ENCODE peak calls at places on chromosomes 6 and 20, in six cellular contexts. Q, D, R, S, V and A are unnamed samples.
A peak's percentile ranks its signal among the peaks of the same experiment; 100 is the strongest.

GRCh38 chr6:154223296-154223695 is 133.3 kb downstream of the IPCEF1 start:
- DNase-seq in Q (no peak), D (no peak), R (no peak), S (no peak), V (no peak), A (no peak)

GRCh38 chr6:111871725-111872520 is 1.3 kb downstream of the FYN start:
- DNase-seq in Q (peak; percentile 33), D (peak; percentile 24), R (peak; percentile 32), S (peak; percentile 70), V (peak; percentile 19), A (peak; percentile 25)

GRCh38 chr20:60206259-60206658 is 248.0 kb downstream of the CDH26 start:
- DNase-seq in Q (peak; percentile 60), D (no peak), R (peak; percentile 52), S (peak; percentile 49), V (peak; percentile 37), A (peak; percentile 1)

GRCh38 chr6:21157186-21157929 is 436.2 kb upstream of the SOX4 start:
- DNase-seq in Q (peak; percentile 9), D (no peak), R (no peak), S (no peak), V (no peak), A (no peak)

GRCh38 chr6:9040718-9041117 is 605.4 kb upstream of the SLC35B3 start:
- DNase-seq in Q (no peak), D (no peak), R (no peak), S (no peak), V (no peak), A (no peak)

GRCh38 chr6:108616544-108616943 is 55.8 kb downstream of the FOXO3 start:
- DNase-seq in Q (no peak), D (peak; percentile 39), R (peak; percentile 40), S (no peak), V (peak; percentile 59), A (peak; percentile 66)

GRCh38 chr6:158707120-158707519 is 57.3 kb downstream of the SYTL3 start:
- DNase-seq in Q (peak; percentile 83), D (peak; percentile 40), R (peak; percentile 36), S (no peak), V (peak; percentile 71), A (peak; percentile 55)

GRCh38 chr20:25077610-25078169 is 4.3 kb downstream of the VSX1 start:
- DNase-seq in Q (no peak), D (peak; percentile 29), R (peak; percentile 33), S (peak; percentile 72), V (peak; percentile 53), A (peak; percentile 39)

GRCh38 chr20:63405102-63405730 is 44.1 kb upstream of the CHRNA4 start:
- DNase-seq in Q (no peak), D (no peak), R (no peak), S (no peak), V (no peak), A (no peak)

GRCh38 chr6:144471986-144472385 is 186.9 kb downstream of the UTRN start:
- DNase-seq in Q (no peak), D (no peak), R (peak; percentile 29), S (no peak), V (peak; percentile 25), A (no peak)

GRCh38 chr6:158131926-158132325 is 36.1 kb downstream of the SERAC1 start:
- DNase-seq in Q (peak; percentile 35), D (no peak), R (no peak), S (peak; percentile 38), V (peak; percentile 59), A (peak; percentile 39)

GRCh38 chr6:16472349-16473069 is 234.1 kb downstream of the GMPR start:
- DNase-seq in Q (no peak), D (peak; percentile 38), R (peak; percentile 42), S (no peak), V (peak; percentile 76), A (peak; percentile 48)

GRCh38 chr6:107666084-107666981 is 157.8 kb downstream of the SCML4 start:
- DNase-seq in Q (peak; percentile 53), D (no peak), R (no peak), S (no peak), V (peak; percentile 78), A (peak; percentile 50)

GRCh38 chr6:142764306-142764705 is 180.7 kb downstream of the HIVEP2 start:
- DNase-seq in Q (no peak), D (no peak), R (peak; percentile 63), S (no peak), V (peak; percentile 9), A (no peak)

GRCh38 chr20:1509237-1509636 is 18.0 kb upstream of the SIRPB2 start:
- DNase-seq in Q (peak; percentile 33), D (no peak), R (peak; percentile 46), S (peak; percentile 45), V (peak; percentile 61), A (peak; percentile 56)

GRCh38 chr20:57040924-57041323 is 225.5 kb downstream of the BMP7 start:
- DNase-seq in Q (peak; percentile 62), D (peak; percentile 77), R (peak; percentile 75), S (no peak), V (peak; percentile 73), A (no peak)

GRCh38 chr6:24547243-24547642 is 52.5 kb downstream of the ALDH5A1 start:
- DNase-seq in Q (peak; percentile 37), D (no peak), R (no peak), S (peak; percentile 75), V (peak; percentile 35), A (peak; percentile 5)

DNA sequence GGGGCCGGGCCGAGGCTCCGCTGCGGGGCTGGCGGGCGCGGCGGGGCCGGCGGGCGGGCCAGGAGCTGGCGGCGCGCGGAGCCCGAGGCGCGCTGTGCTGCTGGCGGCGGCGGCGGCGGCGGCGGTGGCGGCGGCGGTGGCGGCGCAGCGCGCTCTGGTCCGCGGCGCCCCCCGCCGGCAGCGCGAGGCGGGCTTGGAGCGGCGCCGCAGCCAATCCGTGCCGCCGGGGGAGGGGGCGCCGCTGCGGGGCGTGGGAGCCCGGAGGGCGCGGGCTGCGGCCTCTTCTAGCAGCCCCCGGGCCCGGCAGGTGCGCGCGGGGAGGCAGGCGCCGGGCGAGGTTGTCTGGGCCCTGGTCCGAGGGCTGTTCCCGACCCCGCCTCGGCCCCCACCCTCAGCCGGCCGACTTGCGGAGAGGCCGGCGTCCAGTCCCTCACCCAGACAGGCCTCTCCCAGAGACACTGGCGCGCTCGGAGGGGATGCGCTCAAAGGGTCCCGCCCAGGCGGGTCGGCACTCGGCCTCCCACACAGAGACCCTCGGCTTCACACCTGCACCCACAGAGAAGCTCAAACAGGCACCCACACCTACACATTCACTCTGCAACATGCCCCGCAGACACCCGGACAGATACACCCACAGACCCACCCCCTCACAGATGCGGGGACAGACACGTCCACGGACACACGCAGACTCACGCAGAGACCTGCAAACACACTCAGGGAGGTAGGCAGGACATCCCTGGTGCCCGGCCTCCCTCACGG is at the start of gene RIMS4:
- DNase-seq in Q (peak; percentile 58), D (no peak), R (no peak), S (peak; percentile 75), V (no peak), A (no peak)
- H3K4me3 ChIP-seq in Q (peak within 1 kb of the TSS; percentile 13), D (no peak within 1 kb of the TSS), R (no peak within 1 kb of the TSS), S (peak within 1 kb of the TSS; percentile 88), V (no peak within 1 kb of the TSS), A (no peak within 1 kb of the TSS)

GRCh38 chr20:46690219-46691111 is 1.2 kb upstream of the TP53RK start:
- DNase-seq in Q (no peak), D (no peak), R (no peak), S (no peak), V (peak; percentile 43), A (peak; percentile 39)

GRCh38 chr20:46688151-46689081 is 828 bp downstream of the TP53RK start:
- DNase-seq in Q (peak; percentile 46), D (no peak), R (no peak), S (no peak), V (peak; percentile 67), A (peak; percentile 63)

GRCh38 chr20:46683939-46684750 is 5.1 kb downstream of the TP53RK start:
- DNase-seq in Q (peak; percentile 79), D (peak; percentile 80), R (peak; percentile 68), S (peak; percentile 92), V (peak; percentile 87), A (peak; percentile 88)

GRCh38 chr20:46689754-46690085 is 476 bp upstream of the TP53RK start:
- DNase-seq in Q (no peak), D (no peak), R (no peak), S (no peak), V (no peak), A (no peak)

DNA sequence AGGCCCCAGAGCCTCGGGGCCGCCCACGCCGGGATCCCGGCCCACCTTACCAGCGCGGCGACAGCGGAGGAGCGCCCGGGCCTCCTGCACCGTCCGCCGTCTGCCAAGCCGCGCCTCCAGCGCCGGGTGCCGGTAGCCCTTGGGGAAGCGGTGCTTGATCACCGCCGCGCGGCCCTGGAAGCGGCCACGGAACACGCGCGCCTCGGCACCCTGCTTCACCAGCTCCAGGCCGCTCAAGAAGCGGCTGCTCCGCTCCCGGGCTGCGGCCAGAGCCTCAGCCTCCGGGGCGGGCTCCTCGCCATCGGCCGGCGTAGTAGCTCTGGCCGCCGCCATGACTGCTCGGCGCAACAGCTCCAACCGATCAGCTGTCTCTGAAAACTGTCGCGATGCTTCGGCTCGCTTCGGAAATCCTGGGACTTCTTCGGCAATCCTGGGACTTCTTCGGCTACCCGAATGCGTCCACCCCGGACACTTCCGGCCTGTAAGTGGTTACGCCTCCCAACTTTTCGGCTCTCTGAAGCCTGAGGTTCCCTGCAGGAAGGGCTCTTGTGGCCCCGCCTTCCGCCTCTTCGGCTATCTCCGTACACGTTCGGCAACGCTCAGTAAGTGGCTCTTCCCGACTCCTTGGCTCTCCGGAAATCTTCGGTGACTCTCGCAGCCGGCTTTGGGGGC is at the start of gene TP53RK:
- DNase-seq in Q (peak; percentile 99), D (peak; percentile 100), R (peak; percentile 100), S (peak; percentile 100), V (peak; percentile 100), A (peak; percentile 100)
- TF ChIP-seq CTCF in Q (no peak), D (no peak), R (peak; percentile 20), S (no peak), V (peak; percentile 25), A (no peak)

DNA sequence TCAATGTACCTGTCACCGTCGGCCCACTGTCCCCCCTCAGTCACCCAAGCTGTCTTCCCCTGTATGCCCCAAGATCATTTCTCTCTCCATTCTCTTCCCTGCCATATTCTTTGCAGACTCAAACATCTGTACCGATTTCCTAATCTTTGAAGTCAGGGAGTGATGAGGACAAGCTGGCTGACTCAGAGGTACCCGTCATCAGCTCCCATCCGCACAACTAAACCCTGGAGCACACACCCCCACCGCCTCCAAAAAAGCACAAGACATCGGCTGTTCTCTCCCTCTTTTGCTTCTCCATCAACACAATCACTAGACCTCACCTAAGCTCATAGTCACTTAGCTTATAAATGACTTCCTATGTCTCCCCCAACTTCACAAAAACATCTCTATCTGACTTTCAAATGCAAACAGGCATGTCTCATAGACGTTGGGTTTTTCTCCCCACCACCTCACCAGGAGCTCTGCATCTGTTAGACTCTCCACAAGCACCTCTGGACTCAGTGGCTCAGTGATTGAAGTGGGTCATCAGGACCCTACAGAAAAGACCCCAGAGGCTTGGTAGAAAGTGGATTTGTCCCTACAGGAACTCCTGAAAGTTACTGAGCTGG is 11.5 kb upstream of the NFATC2 start:
- DNase-seq in Q (no peak), D (peak; percentile 88), R (peak; percentile 75), S (no peak), V (peak; percentile 66), A (peak; percentile 58)
- H3K4me3 ChIP-seq in Q (no peak overlapping the region), D (no peak overlapping the region), R (no peak overlapping the region), S (no peak overlapping the region), V (no peak overlapping the region), A (no peak overlapping the region)

DNA sequence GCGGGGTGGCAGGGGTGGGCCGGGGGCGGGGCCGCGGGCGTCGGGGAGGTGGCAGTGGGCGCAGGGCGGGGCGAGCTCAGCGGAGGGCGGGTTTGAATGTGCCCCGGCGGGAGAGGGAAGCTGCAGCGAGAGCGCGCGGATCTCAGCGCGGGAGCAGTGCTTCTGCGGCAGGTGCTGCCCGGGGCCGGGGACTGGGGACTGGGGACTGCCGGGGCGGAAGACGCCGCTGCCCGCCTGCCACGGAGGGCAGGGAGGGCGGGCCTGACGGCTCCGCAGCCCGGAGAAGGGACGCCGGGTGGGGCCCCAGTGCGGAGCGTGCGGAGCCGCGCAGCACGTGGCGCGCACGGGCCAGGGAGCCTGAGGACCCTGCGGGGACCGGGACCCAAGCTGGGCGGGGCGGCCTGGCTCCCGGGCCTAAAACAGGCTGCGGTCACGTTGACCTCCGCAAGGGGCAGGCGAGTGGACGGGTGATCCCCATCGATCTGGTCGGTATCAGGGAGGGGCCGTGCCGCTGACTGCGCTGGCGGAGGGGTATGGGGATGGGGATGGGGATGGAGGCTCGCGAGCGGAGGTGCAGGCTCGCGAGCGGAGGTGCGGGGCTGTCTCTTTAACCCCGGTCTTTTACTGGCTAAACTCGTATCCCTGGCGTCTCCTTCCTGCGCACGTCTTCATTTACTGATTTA is at the start of gene SLC29A1:
- DNase-seq in Q (peak; percentile 83), D (peak; percentile 54), R (no peak), S (peak; percentile 92), V (peak; percentile 40), A (peak; percentile 34)
- TF ChIP-seq CTCF in Q (peak; percentile 12), D (no peak), R (peak; percentile 23), S (peak; percentile 6), V (peak; percentile 5), A (no peak)